ENCODE peak calls at places on chromosome 10, in six cellular contexts. V is HL-60; D is stimulated activated CD4-positive, alpha-beta T cell treated with anti-CD3 and anti-CD28 coated beads, Interleukin-12 subunit alpha, Interleukin-12 subunit beta, amount 100 ng/mL, for 4 hours; U is brain microvascular endothelial cell; R is SK-MEL-5; F is choroid plexus epithelial cell. I is an unnamed sample.

GRCh38 chr10:115171392-115171960 is 78.3 kb downstream of the ATRNL1 start:
- DNase-seq in V (no peak), D (no peak), U (no peak), R (peak; percentile 28), F (peak; percentile 19), I (no peak)

GRCh38 chr10:23826399-23826798 is 382.5 kb upstream of the KIAA1217 start:
- DNase-seq in V (no peak), D (no peak), U (peak; percentile 5), R (peak; percentile 20), F (peak; percentile 12), I (no peak)

GRCh38 chr10:71216751-71217265 is 4.4 kb downstream of the UNC5B start:
- DNase-seq in V (no peak), D (no peak), U (no peak), R (no peak), F (peak; percentile 48), I (no peak)

GRCh38 chr10:132142396-132143161 is 44.2 kb upstream of the DPYSL4 start:
- DNase-seq in V (no peak), D (peak; percentile 57), U (no peak), R (peak; percentile 27), F (peak; percentile 26), I (peak; percentile 52)

GRCh38 chr10:27742926-27743735 is 2.5 kb downstream of the MKX start:
- DNase-seq in V (no peak), D (peak; percentile 37), U (no peak), R (no peak), F (no peak), I (peak; percentile 67)

GRCh38 chr10:73782749-73783085 is 869 bp downstream of the CHCHD1 start:
- DNase-seq in V (no peak), D (no peak), U (no peak), R (no peak), F (no peak), I (no peak)

GRCh38 chr10:71763352-71764127 is 9.8 kb downstream of the VSIR start:
- DNase-seq in V (no peak), D (no peak), U (no peak), R (no peak), F (no peak), I (no peak)

GRCh38 chr10:12533723-12534122 is 184.4 kb downstream of the CAMK1D start:
- DNase-seq in V (no peak), D (no peak), U (no peak), R (no peak), F (no peak), I (no peak)

GRCh38 chr10:30967654-30968421 is 63.8 kb downstream of the ZNF438 start:
- DNase-seq in V (no peak), D (no peak), U (no peak), R (peak; percentile 54), F (no peak), I (no peak)

GRCh38 chr10:77919713-77920108 is 6.8 kb downstream of the DLG5 start:
- DNase-seq in V (no peak), D (no peak), U (peak; percentile 80), R (no peak), F (peak; percentile 81), I (no peak)

GRCh38 chr10:77970869-77971803 is 44.6 kb upstream of the DLG5 start:
- DNase-seq in V (peak; percentile 28), D (no peak), U (peak; percentile 81), R (peak; percentile 69), F (peak; percentile 94), I (no peak)

I was measured in stimulated activated naive CD8-positive, alpha-beta T cell treated with anti-CD3 and anti-CD28 coated beads, Interleukin-15, amount 100 ng/mL, for 72 hours.